ENCODE peak calls at places on chromosomes 5 and 9, in ten cellular contexts. S is neuronal stem cell, F is psoas muscle, X is hepatocyte, T is fibroblast of lung, I is aorta, Y is transverse colon, W is Panc1, K is lower lobe of right lung, A is A549. Q is an unnamed sample.
A peak's percentile ranks its signal among the peaks of the same experiment; 100 is the strongest.

GRCh38 chr5:127833999-127834953 is 131.1 kb downstream of the CCDC192 start:
- DNase-seq in S (no peak), F (no peak), X (no peak), T (no peak), I (no peak), Y (no peak), W (no peak), K (no peak), A (peak; percentile 40), Q (no peak)

GRCh38 chr9:112751059-112751795 is 667 bp downstream of the SNX30 start:
- DNase-seq in S (peak; percentile 71), F (peak; percentile 60), X (peak; percentile 75), T (peak; percentile 75), I (peak; percentile 73), Y (peak; percentile 68), W (no peak), K (peak; percentile 69), A (peak; percentile 46), Q (peak; percentile 18)

GRCh38 chr5:39760385-39761198 is 335.8 kb upstream of the DAB2 start:
- DNase-seq in S (no peak), F (peak; percentile 57), X (no peak), T (peak; percentile 97), I (no peak), Y (no peak), W (peak; percentile 86), K (no peak), A (peak; percentile 44), Q (no peak)

GRCh38 chr9:128323192-128323730 is 622 bp downstream of the COQ4 start:
- DNase-seq in S (no peak), F (no peak), X (no peak), T (peak; percentile 63), I (no peak), Y (no peak), W (no peak), K (no peak), A (no peak), Q (no peak)

GRCh38 chr5:115349001-115349817 is 52.8 kb upstream of the CCDC112 start:
- DNase-seq in S (no peak), F (no peak), X (peak; percentile 75), T (peak; percentile 88), I (no peak), Y (peak; percentile 42), W (peak; percentile 30), K (no peak), A (peak; percentile 79), Q (no peak)

GRCh38 chr9:108680946-108681345 is 174.8 kb downstream of the ACTL7B start:
- DNase-seq in S (no peak), F (no peak), X (no peak), T (no peak), I (no peak), Y (no peak), W (no peak), K (no peak), A (no peak), Q (no peak)

GRCh38 chr9:4489919-4490704 is at the start of gene SLC1A1:
- DNase-seq in S (peak; percentile 52), F (peak; percentile 76), X (peak; percentile 77), T (peak; percentile 33), I (peak; percentile 85), Y (peak; percentile 76), W (no peak), K (peak; percentile 79), A (peak; percentile 52), Q (peak; percentile 35)

GRCh38 chr5:75566710-75567309 is 44.4 kb upstream of the ANKDD1B start:
- DNase-seq in S (peak; percentile 23), F (no peak), X (peak; percentile 81), T (peak; percentile 92), I (no peak), Y (no peak), W (peak; percentile 86), K (no peak), A (peak; percentile 79), Q (peak; percentile 66)

GRCh38 chr5:140481758-140482157 is 65.7 kb upstream of the EIF4EBP3 start:
- DNase-seq in S (no peak), F (no peak), X (no peak), T (peak; percentile 43), I (no peak), Y (no peak), W (no peak), K (no peak), A (no peak), Q (no peak)

GRCh38 chr9:100589582-100589981 is 11.7 kb downstream of the CAVIN4 start:
- DNase-seq in S (no peak), F (no peak), X (no peak), T (peak; percentile 38), I (no peak), Y (no peak), W (no peak), K (no peak), A (no peak), Q (no peak)

GRCh38 chr5:57441557-57441956 is 41.1 kb downstream of the ACTBL2 start:
- DNase-seq in S (no peak), F (no peak), X (peak; percentile 73), T (peak; percentile 96), I (no peak), Y (no peak), W (no peak), K (no peak), A (peak; percentile 28), Q (no peak)

GRCh38 chr9:69178583-69179011 is 4.5 kb downstream of the TJP2 start:
- DNase-seq in S (no peak), F (no peak), X (no peak), T (no peak), I (no peak), Y (no peak), W (no peak), K (no peak), A (peak; percentile 49), Q (no peak)

GRCh38 chr5:64665243-64665642 is 25.1 kb upstream of the SHISAL2B start:
- DNase-seq in S (no peak), F (no peak), X (no peak), T (no peak), I (no peak), Y (no peak), W (no peak), K (no peak), A (no peak), Q (no peak)

GRCh38 chr9:98642661-98643312 is 65.9 kb downstream of the GABBR2 start:
- DNase-seq in S (no peak), F (no peak), X (no peak), T (no peak), I (no peak), Y (no peak), W (no peak), K (no peak), A (no peak), Q (no peak)

GRCh38 chr5:82467006-82467561 is 188.9 kb upstream of the RPS23 start:
- DNase-seq in S (no peak), F (no peak), X (peak; percentile 11), T (peak; percentile 49), I (peak; percentile 54), Y (no peak), W (no peak), K (no peak), A (no peak), Q (no peak)

GRCh38 chr5:158120760-158121159 is 261.8 kb upstream of the CLINT1 start:
- DNase-seq in S (no peak), F (no peak), X (no peak), T (no peak), I (no peak), Y (no peak), W (no peak), K (no peak), A (no peak), Q (no peak)
- H3K27ac ChIP-seq in S (no peak overlapping the region), F (no peak overlapping the region), X (no peak overlapping the region), T (no peak overlapping the region), I (no peak overlapping the region), Y (no peak overlapping the region), W (no peak overlapping the region), K (no peak overlapping the region), A (no peak overlapping the region), Q (no peak overlapping the region)

GRCh38 chr5:90557391-90557790 is 1.2 kb upstream of the ADGRV1 start:
- DNase-seq in S (peak; percentile 4), F (no peak), X (no peak), T (no peak), I (no peak), Y (no peak), W (no peak), K (no peak), A (no peak), Q (no peak)
- H3K4me3 ChIP-seq in S (peak overlapping the region; percentile 79), F (no peak overlapping the region), X (no peak overlapping the region), T (no peak overlapping the region), I (no peak overlapping the region), Y (no peak overlapping the region), W (no peak overlapping the region), K (peak overlapping the region; percentile 51), A (no peak overlapping the region), Q (no peak overlapping the region)

GRCh38 chr9:124285903-124286291 is 28.1 kb downstream of the NEK6 start:
- DNase-seq in S (no peak), F (peak; percentile 67), X (peak; percentile 74), T (peak; percentile 98), I (peak; percentile 93), Y (peak; percentile 80), W (peak; percentile 52), K (peak; percentile 81), A (peak; percentile 51), Q (no peak)
- H3K4me1 ChIP-seq in S (peaks cover 40% of the 10 kb centered on the region), F (peaks cover 34% of the 10 kb centered on the region), X (peaks cover 47% of the 10 kb centered on the region), T (peaks cover 59% of the 10 kb centered on the region), I (no peaks in the 10 kb centered on the region), Y (peaks cover 66% of the 10 kb centered on the region), W (peaks cover 93% of the 10 kb centered on the region), K (peaks cover 81% of the 10 kb centered on the region), A (peaks cover 66% of the 10 kb centered on the region), Q (peaks cover 25% of the 10 kb centered on the region)

GRCh38 chr9:92481029-92481633 is 1.2 kb downstream of the ASPN start:
- DNase-seq in S (no peak), F (no peak), X (no peak), T (no peak), I (no peak), Y (no peak), W (no peak), K (no peak), A (no peak), Q (no peak)

GRCh38 chr9:92482336-92482735 is at the start of gene ASPN:
- DNase-seq in S (no peak), F (no peak), X (peak; percentile 32), T (peak; percentile 79), I (no peak), Y (no peak), W (no peak), K (no peak), A (no peak), Q (no peak)

GRCh38 chr9:92483896-92484545 is 1.7 kb upstream of the ASPN start:
- DNase-seq in S (no peak), F (no peak), X (no peak), T (peak; percentile 43), I (no peak), Y (no peak), W (no peak), K (no peak), A (no peak), Q (no peak)

GRCh38 chr9:92476962-92477361 is 5.3 kb downstream of the ASPN start:
- DNase-seq in S (no peak), F (no peak), X (no peak), T (no peak), I (no peak), Y (no peak), W (no peak), K (no peak), A (no peak), Q (no peak)

GRCh38 chr9:92480332-92480771 is 2.0 kb downstream of the ASPN start:
- DNase-seq in S (no peak), F (no peak), X (peak; percentile 46), T (peak; percentile 28), I (no peak), Y (no peak), W (no peak), K (no peak), A (no peak), Q (no peak)
- H3K27ac ChIP-seq in S (no peak overlapping the region), F (peak overlapping the region; percentile 75), X (peak overlapping the region; percentile 82), T (peak overlapping the region; percentile 41), I (peak overlapping the region; percentile 99), Y (peak overlapping the region; percentile 72), W (no peak overlapping the region), K (peak overlapping the region; percentile 46), A (no peak overlapping the region), Q (no peak overlapping the region)